ENCODE peak calls at places on chromosomes 12 and 14, in ten cellular contexts. One of them, this sample, is unnamed.

GRCh38 chr12:46556820-46557524 is 184.4 kb upstream of the SLC38A2 start:
- DNase-seq in adipocyte: peak
- DNase-seq in NCI-H510A treated with DMSO at 0.1 percent for 48 hours: no peak
- DNase-seq in AG04450: no peak
- DNase-seq in NCI-H748 treated with DMSO at 0.1 percent for 48 hours: no peak
- DNase-seq in stimulated activated naive CD8-positive, alpha-beta T cell treated with anti-CD3 and anti-CD28 coated beads, Interleukin-15, amount 100 ng/mL, for 72 hours: no peak
- DNase-seq in left colon: no peak
- DNase-seq in NCI-H446 treated with DMSO at 0.1 percent for 48 hours: no peak
- DNase-seq in HL-60: no peak
- DNase-seq in stimulated activated CD8-positive, alpha-beta memory T cell treated with anti-CD3 and anti-CD28 coated beads, Interleukin-7, amount 100 ng/mL, for 4 hours: no peak
- DNase-seq in this sample: no peak

GRCh38 chr14:47948981-47949380 is 273.6 kb upstream of the MDGA2 start:
- DNase-seq in adipocyte: no peak
- DNase-seq in NCI-H510A treated with DMSO at 0.1 percent for 48 hours: no peak
- DNase-seq in AG04450: no peak
- DNase-seq in NCI-H748 treated with DMSO at 0.1 percent for 48 hours: peak
- DNase-seq in stimulated activated naive CD8-positive, alpha-beta T cell treated with anti-CD3 and anti-CD28 coated beads, Interleukin-15, amount 100 ng/mL, for 72 hours: no peak
- DNase-seq in left colon: no peak
- DNase-seq in NCI-H446 treated with DMSO at 0.1 percent for 48 hours: no peak
- DNase-seq in HL-60: no peak
- DNase-seq in stimulated activated CD8-positive, alpha-beta memory T cell treated with anti-CD3 and anti-CD28 coated beads, Interleukin-7, amount 100 ng/mL, for 4 hours: no peak
- DNase-seq in this sample: no peak

GRCh38 chr14:30893819-30894218 is 19.5 kb downstream of the COCH start:
- DNase-seq in adipocyte: no peak
- DNase-seq in NCI-H510A treated with DMSO at 0.1 percent for 48 hours: no peak
- DNase-seq in AG04450: no peak
- DNase-seq in NCI-H748 treated with DMSO at 0.1 percent for 48 hours: no peak
- DNase-seq in stimulated activated naive CD8-positive, alpha-beta T cell treated with anti-CD3 and anti-CD28 coated beads, Interleukin-15, amount 100 ng/mL, for 72 hours: no peak
- DNase-seq in left colon: no peak
- DNase-seq in NCI-H446 treated with DMSO at 0.1 percent for 48 hours: no peak
- DNase-seq in HL-60: no peak
- DNase-seq in stimulated activated CD8-positive, alpha-beta memory T cell treated with anti-CD3 and anti-CD28 coated beads, Interleukin-7, amount 100 ng/mL, for 4 hours: no peak
- DNase-seq in this sample: no peak

GRCh38 chr12:5889381-5890047 is 55.5 kb downstream of the ANO2 start:
- DNase-seq in adipocyte: no peak
- DNase-seq in NCI-H510A treated with DMSO at 0.1 percent for 48 hours: no peak
- DNase-seq in AG04450: no peak
- DNase-seq in NCI-H748 treated with DMSO at 0.1 percent for 48 hours: no peak
- DNase-seq in stimulated activated naive CD8-positive, alpha-beta T cell treated with anti-CD3 and anti-CD28 coated beads, Interleukin-15, amount 100 ng/mL, for 72 hours: peak
- DNase-seq in left colon: no peak
- DNase-seq in NCI-H446 treated with DMSO at 0.1 percent for 48 hours: no peak
- DNase-seq in HL-60: peak
- DNase-seq in stimulated activated CD8-positive, alpha-beta memory T cell treated with anti-CD3 and anti-CD28 coated beads, Interleukin-7, amount 100 ng/mL, for 4 hours: no peak
- DNase-seq in this sample: no peak

GRCh38 chr14:93326196-93326595 is 6.6 kb downstream of the BTBD7 start:
- DNase-seq in adipocyte: no peak
- DNase-seq in NCI-H510A treated with DMSO at 0.1 percent for 48 hours: no peak
- DNase-seq in AG04450: no peak
- DNase-seq in NCI-H748 treated with DMSO at 0.1 percent for 48 hours: no peak
- DNase-seq in stimulated activated naive CD8-positive, alpha-beta T cell treated with anti-CD3 and anti-CD28 coated beads, Interleukin-15, amount 100 ng/mL, for 72 hours: no peak
- DNase-seq in left colon: no peak
- DNase-seq in NCI-H446 treated with DMSO at 0.1 percent for 48 hours: no peak
- DNase-seq in HL-60: no peak
- DNase-seq in stimulated activated CD8-positive, alpha-beta memory T cell treated with anti-CD3 and anti-CD28 coated beads, Interleukin-7, amount 100 ng/mL, for 4 hours: no peak
- DNase-seq in this sample: no peak

GRCh38 chr12:69056743-69057515 is 124.0 kb upstream of the CPM start:
- DNase-seq in adipocyte: peak
- DNase-seq in NCI-H510A treated with DMSO at 0.1 percent for 48 hours: no peak
- DNase-seq in AG04450: peak
- DNase-seq in NCI-H748 treated with DMSO at 0.1 percent for 48 hours: no peak
- DNase-seq in stimulated activated naive CD8-positive, alpha-beta T cell treated with anti-CD3 and anti-CD28 coated beads, Interleukin-15, amount 100 ng/mL, for 72 hours: no peak
- DNase-seq in left colon: no peak
- DNase-seq in NCI-H446 treated with DMSO at 0.1 percent for 48 hours: no peak
- DNase-seq in HL-60: no peak
- DNase-seq in stimulated activated CD8-positive, alpha-beta memory T cell treated with anti-CD3 and anti-CD28 coated beads, Interleukin-7, amount 100 ng/mL, for 4 hours: no peak
- DNase-seq in this sample: no peak

GRCh38 chr12:32824596-32824995 is 68.9 kb upstream of the YARS2 start:
- DNase-seq in adipocyte: no peak
- DNase-seq in NCI-H510A treated with DMSO at 0.1 percent for 48 hours: no peak
- DNase-seq in AG04450: no peak
- DNase-seq in NCI-H748 treated with DMSO at 0.1 percent for 48 hours: no peak
- DNase-seq in stimulated activated naive CD8-positive, alpha-beta T cell treated with anti-CD3 and anti-CD28 coated beads, Interleukin-15, amount 100 ng/mL, for 72 hours: no peak
- DNase-seq in left colon: no peak
- DNase-seq in NCI-H446 treated with DMSO at 0.1 percent for 48 hours: no peak
- DNase-seq in HL-60: no peak
- DNase-seq in stimulated activated CD8-positive, alpha-beta memory T cell treated with anti-CD3 and anti-CD28 coated beads, Interleukin-7, amount 100 ng/mL, for 4 hours: no peak
- DNase-seq in this sample: no peak

GRCh38 chr14:94542111-94542810 is 19.0 kb upstream of the SERPINA4 start:
- DNase-seq in adipocyte: peak
- DNase-seq in NCI-H510A treated with DMSO at 0.1 percent for 48 hours: no peak
- DNase-seq in AG04450: no peak
- DNase-seq in NCI-H748 treated with DMSO at 0.1 percent for 48 hours: no peak
- DNase-seq in stimulated activated naive CD8-positive, alpha-beta T cell treated with anti-CD3 and anti-CD28 coated beads, Interleukin-15, amount 100 ng/mL, for 72 hours: no peak
- DNase-seq in left colon: no peak
- DNase-seq in NCI-H446 treated with DMSO at 0.1 percent for 48 hours: no peak
- DNase-seq in HL-60: no peak
- DNase-seq in stimulated activated CD8-positive, alpha-beta memory T cell treated with anti-CD3 and anti-CD28 coated beads, Interleukin-7, amount 100 ng/mL, for 4 hours: no peak
- DNase-seq in this sample: no peak

GRCh38 chr14:68522510-68523325 is 270.1 kb downstream of the ZFP36L1 start:
- DNase-seq in adipocyte: peak
- DNase-seq in NCI-H510A treated with DMSO at 0.1 percent for 48 hours: no peak
- DNase-seq in AG04450: no peak
- DNase-seq in NCI-H748 treated with DMSO at 0.1 percent for 48 hours: no peak
- DNase-seq in stimulated activated naive CD8-positive, alpha-beta T cell treated with anti-CD3 and anti-CD28 coated beads, Interleukin-15, amount 100 ng/mL, for 72 hours: no peak
- DNase-seq in left colon: no peak
- DNase-seq in NCI-H446 treated with DMSO at 0.1 percent for 48 hours: no peak
- DNase-seq in HL-60: no peak
- DNase-seq in stimulated activated CD8-positive, alpha-beta memory T cell treated with anti-CD3 and anti-CD28 coated beads, Interleukin-7, amount 100 ng/mL, for 4 hours: no peak
- DNase-seq in this sample: no peak

GRCh38 chr12:25924535-25925001 is 33.9 kb upstream of the RASSF8 start:
- DNase-seq in adipocyte: no peak
- DNase-seq in NCI-H510A treated with DMSO at 0.1 percent for 48 hours: no peak
- DNase-seq in AG04450: no peak
- DNase-seq in NCI-H748 treated with DMSO at 0.1 percent for 48 hours: no peak
- DNase-seq in stimulated activated naive CD8-positive, alpha-beta T cell treated with anti-CD3 and anti-CD28 coated beads, Interleukin-15, amount 100 ng/mL, for 72 hours: no peak
- DNase-seq in left colon: no peak
- DNase-seq in NCI-H446 treated with DMSO at 0.1 percent for 48 hours: no peak
- DNase-seq in HL-60: no peak
- DNase-seq in stimulated activated CD8-positive, alpha-beta memory T cell treated with anti-CD3 and anti-CD28 coated beads, Interleukin-7, amount 100 ng/mL, for 4 hours: no peak
- DNase-seq in this sample: no peak

GRCh38 chr12:57607958-57608663 is 3.1 kb upstream of the ARHGEF25 start:
- DNase-seq in adipocyte: no peak
- DNase-seq in NCI-H510A treated with DMSO at 0.1 percent for 48 hours: no peak
- DNase-seq in AG04450: no peak
- DNase-seq in NCI-H748 treated with DMSO at 0.1 percent for 48 hours: no peak
- DNase-seq in stimulated activated naive CD8-positive, alpha-beta T cell treated with anti-CD3 and anti-CD28 coated beads, Interleukin-15, amount 100 ng/mL, for 72 hours: no peak
- DNase-seq in left colon: no peak
- DNase-seq in NCI-H446 treated with DMSO at 0.1 percent for 48 hours: no peak
- DNase-seq in HL-60: no peak
- DNase-seq in stimulated activated CD8-positive, alpha-beta memory T cell treated with anti-CD3 and anti-CD28 coated beads, Interleukin-7, amount 100 ng/mL, for 4 hours: no peak
- DNase-seq in this sample: no peak

GRCh38 chr14:69687963-69688649 is 76.7 kb downstream of the SUSD6 start:
- DNase-seq in adipocyte: no peak
- DNase-seq in NCI-H510A treated with DMSO at 0.1 percent for 48 hours: no peak
- DNase-seq in AG04450: no peak
- DNase-seq in NCI-H748 treated with DMSO at 0.1 percent for 48 hours: no peak
- DNase-seq in stimulated activated naive CD8-positive, alpha-beta T cell treated with anti-CD3 and anti-CD28 coated beads, Interleukin-15, amount 100 ng/mL, for 72 hours: no peak
- DNase-seq in left colon: no peak
- DNase-seq in NCI-H446 treated with DMSO at 0.1 percent for 48 hours: no peak
- DNase-seq in HL-60: no peak
- DNase-seq in stimulated activated CD8-positive, alpha-beta memory T cell treated with anti-CD3 and anti-CD28 coated beads, Interleukin-7, amount 100 ng/mL, for 4 hours: no peak
- DNase-seq in this sample: no peak

GRCh38 chr14:21070083-21070609 is at the start of gene ARHGEF40:
- DNase-seq in adipocyte: peak
- DNase-seq in NCI-H510A treated with DMSO at 0.1 percent for 48 hours: peak
- DNase-seq in AG04450: no peak
- DNase-seq in NCI-H748 treated with DMSO at 0.1 percent for 48 hours: no peak
- DNase-seq in stimulated activated naive CD8-positive, alpha-beta T cell treated with anti-CD3 and anti-CD28 coated beads, Interleukin-15, amount 100 ng/mL, for 72 hours: no peak
- DNase-seq in left colon: no peak
- DNase-seq in NCI-H446 treated with DMSO at 0.1 percent for 48 hours: no peak
- DNase-seq in HL-60: no peak
- DNase-seq in stimulated activated CD8-positive, alpha-beta memory T cell treated with anti-CD3 and anti-CD28 coated beads, Interleukin-7, amount 100 ng/mL, for 4 hours: no peak
- DNase-seq in this sample: no peak

GRCh38 chr12:107129315-107129930 is 36.1 kb upstream of the CRY1 start:
- DNase-seq in adipocyte: no peak
- DNase-seq in NCI-H510A treated with DMSO at 0.1 percent for 48 hours: no peak
- DNase-seq in AG04450: no peak
- DNase-seq in NCI-H748 treated with DMSO at 0.1 percent for 48 hours: no peak
- DNase-seq in stimulated activated naive CD8-positive, alpha-beta T cell treated with anti-CD3 and anti-CD28 coated beads, Interleukin-15, amount 100 ng/mL, for 72 hours: no peak
- DNase-seq in left colon: no peak
- DNase-seq in NCI-H446 treated with DMSO at 0.1 percent for 48 hours: no peak
- DNase-seq in HL-60: no peak
- DNase-seq in stimulated activated CD8-positive, alpha-beta memory T cell treated with anti-CD3 and anti-CD28 coated beads, Interleukin-7, amount 100 ng/mL, for 4 hours: no peak
- DNase-seq in this sample: no peak

GRCh38 chr12:111597731-111598636 is 1.1 kb downstream of the ATXN2 start:
- DNase-seq in adipocyte: peak
- DNase-seq in NCI-H510A treated with DMSO at 0.1 percent for 48 hours: no peak
- DNase-seq in AG04450: no peak
- DNase-seq in NCI-H748 treated with DMSO at 0.1 percent for 48 hours: no peak
- DNase-seq in stimulated activated naive CD8-positive, alpha-beta T cell treated with anti-CD3 and anti-CD28 coated beads, Interleukin-15, amount 100 ng/mL, for 72 hours: peak
- DNase-seq in left colon: peak
- DNase-seq in NCI-H446 treated with DMSO at 0.1 percent for 48 hours: no peak
- DNase-seq in HL-60: peak
- DNase-seq in stimulated activated CD8-positive, alpha-beta memory T cell treated with anti-CD3 and anti-CD28 coated beads, Interleukin-7, amount 100 ng/mL, for 4 hours: no peak
- DNase-seq in this sample: no peak